ENCODE peak calls at places on chromosomes 3 and 15, in six cellular contexts. P is tibial nerve, H is foreskin fibroblast, E is AG04450, I is fibroblast of the aortic adventitia, A is epithelial cell of esophagus. O is an unnamed sample.

GRCh38 chr3:43644443-43644842 is 22.6 kb upstream of the ANO10 start:
- DNase-seq in P (no peak), H (no peak), E (no peak), I (no peak), A (no peak), O (no peak)

GRCh38 chr3:194384156-194384555 is 14.6 kb upstream of the LRRC15 start:
- DNase-seq in P (no peak), H (no peak), E (no peak), I (no peak), A (no peak), O (no peak)

GRCh38 chr15:59260090-59260489 is 53.4 kb downstream of the LDHAL6B start:
- DNase-seq in P (no peak), H (no peak), E (no peak), I (no peak), A (no peak), O (no peak)

GRCh38 chr15:100879461-100880138 is at the start of gene ALDH1A3:
- DNase-seq in P (peak; percentile 35), H (no peak), E (peak; percentile 16), I (peak; percentile 57), A (peak; percentile 89), O (no peak)

GRCh38 chr3:115999598-115999997 is 376.3 kb downstream of the GAP43 start:
- DNase-seq in P (no peak), H (no peak), E (no peak), I (no peak), A (no peak), O (no peak)

GRCh38 chr3:53837331-53837730 is 8.9 kb downstream of the CHDH start:
- DNase-seq in P (no peak), H (no peak), E (no peak), I (no peak), A (no peak), O (no peak)

GRCh38 chr3:138042043-138042442 is 32.1 kb downstream of the CLDN18 start:
- DNase-seq in P (no peak), H (peak; percentile 78), E (peak; percentile 45), I (peak; percentile 75), A (peak; percentile 66), O (peak; percentile 25)

GRCh38 chr15:80895091-80895490 is 94.5 kb downstream of the MESD start:
- DNase-seq in P (no peak), H (no peak), E (no peak), I (no peak), A (no peak), O (no peak)

GRCh38 chr15:57138260-57138895 is 219.9 kb downstream of the TCF12 start:
- DNase-seq in P (no peak), H (peak; percentile 41), E (no peak), I (peak; percentile 90), A (peak; percentile 79), O (no peak)

GRCh38 chr15:85741021-85741421 is 53.7 kb downstream of the KLHL25 start:
- DNase-seq in P (no peak), H (no peak), E (no peak), I (no peak), A (no peak), O (no peak)

GRCh38 chr3:148020880-148021279 is 611.7 kb downstream of the ZIC1 start:
- DNase-seq in P (no peak), H (no peak), E (no peak), I (peak; percentile 16), A (no peak), O (no peak)

GRCh38 chr3:54206874-54207273 is 84.5 kb downstream of the CACNA2D3 start:
- DNase-seq in P (no peak), H (no peak), E (no peak), I (no peak), A (no peak), O (no peak)

GRCh38 chr3:123058505-123058904 is 8.3 kb upstream of the PDIA5 start:
- DNase-seq in P (no peak), H (no peak), E (no peak), I (no peak), A (no peak), O (no peak)

DNA sequence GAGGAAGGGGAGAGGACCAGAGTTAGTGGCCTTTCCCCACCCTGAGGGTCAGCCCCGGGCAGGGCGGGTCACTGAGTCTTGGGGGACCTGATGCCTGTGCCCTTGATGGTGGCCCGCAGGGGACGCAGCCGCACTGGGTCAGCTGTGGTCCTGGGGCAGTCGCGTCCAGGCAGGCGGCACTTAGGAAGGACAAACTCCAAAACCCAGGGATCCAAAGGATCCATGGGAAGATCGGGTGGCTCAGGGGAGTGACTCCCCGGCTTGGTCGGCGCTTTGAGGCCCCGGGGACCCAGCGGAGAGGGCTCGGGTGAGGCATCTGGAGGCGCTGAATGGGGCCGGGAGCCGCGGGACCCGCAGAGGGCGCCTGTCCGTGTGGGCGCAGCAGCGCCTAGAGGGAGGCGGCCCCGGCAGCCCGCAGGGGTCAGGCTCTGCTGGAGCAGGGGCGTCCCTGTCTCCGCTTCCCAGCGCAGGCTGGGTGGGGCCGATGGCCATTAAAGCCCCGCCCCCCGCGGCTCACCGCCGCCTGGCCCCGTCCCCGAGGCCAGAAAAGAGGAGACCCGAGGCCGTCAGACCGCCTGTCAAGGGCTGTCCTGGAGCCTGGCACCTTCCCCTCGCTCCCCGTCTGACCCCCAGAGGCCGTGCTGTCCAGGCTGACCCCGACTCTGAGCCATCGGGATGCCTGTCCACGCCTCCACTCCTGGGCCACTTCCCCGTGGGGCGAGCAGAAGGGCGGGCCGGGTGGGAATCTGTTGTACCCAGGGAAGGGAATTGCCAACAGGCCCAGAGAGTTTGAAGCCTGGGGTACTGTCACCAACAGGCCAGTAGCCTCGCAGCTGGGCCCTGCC is 17.4 kb downstream of the CIDEC start:
- DNase-seq in P (peak; percentile 28), H (peak; percentile 64), E (no peak), I (no peak), A (no peak), O (no peak)
- TF ChIP-seq CTCF in P (peak; percentile 46), H (peak; percentile 47), E (peak; percentile 36), I (peak; percentile 43), A (no peak), O (peak; percentile 34)

GRCh38 chr15:91853968-91854943 is 748 bp downstream of the SLCO3A1 start:
- DNase-seq in P (no peak), H (peak; percentile 2), E (no peak), I (no peak), A (peak; percentile 39), O (no peak)
- TF ChIP-seq CTCF in P (peak; percentile 22), H (no peak), E (no peak), I (peak; percentile 12), A (no peak), O (no peak)

DNA sequence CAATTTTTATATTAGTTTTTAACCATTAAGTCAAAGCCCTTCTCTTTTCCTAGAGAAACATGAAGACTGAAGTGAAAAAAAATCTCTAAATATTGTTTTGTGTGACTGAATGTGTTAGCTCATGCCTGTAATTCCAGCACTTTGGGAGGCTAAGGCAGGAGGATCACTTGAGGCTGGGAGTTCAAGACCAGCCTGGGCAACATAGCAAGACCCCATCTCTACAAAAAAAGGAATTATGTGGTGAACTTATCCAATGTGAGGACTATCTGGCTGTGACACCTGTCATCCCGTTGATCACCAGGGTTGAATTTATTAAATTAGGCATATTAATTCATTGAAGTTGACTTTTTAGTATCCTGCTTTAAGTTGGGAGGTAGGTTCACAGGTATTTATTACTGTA is 13.0 kb downstream of the SMC4 start:
- DNase-seq in P (no peak), H (no peak), E (no peak), I (no peak), A (no peak), O (no peak)
- TF ChIP-seq CTCF in P (no peak), H (no peak), E (no peak), I (no peak), A (no peak), O (no peak)

GRCh38 chr3:25592510-25592968 is 72.2 kb downstream of the TOP2B start:
- DNase-seq in P (peak; percentile 34), H (peak; percentile 54), E (no peak), I (peak; percentile 81), A (peak; percentile 84), O (peak; percentile 37)
- TF ChIP-seq CTCF in P (peak; percentile 50), H (peak; percentile 27), E (peak; percentile 38), I (peak; percentile 42), A (peak; percentile 34), O (peak; percentile 27)

GRCh38 chr3:197013989-197014388 is 15.6 kb downstream of the MELTF start:
- DNase-seq in P (no peak), H (no peak), E (no peak), I (no peak), A (no peak), O (no peak)
- TF ChIP-seq CTCF in P (no peak), H (no peak), E (no peak), I (no peak), A (no peak), O (no peak)

O was measured in AG09319.